ENCODE peak calls at places on chromosomes 2 and 18, in ten cellular contexts. Q is lower lobe of right lung, J is pons, P is M059J, S is ELR, O is AG20443, M is COLO829, B is psoas muscle, Y is astrocyte of the spinal cord, L is Caki2. A is an unnamed sample.
A peak's percentile ranks its signal among the peaks of the same experiment; 100 is the strongest.

GRCh38 chr2:239830066-239830717 is 194.9 kb downstream of the NDUFA10 start:
- DNase-seq in Q (no peak), J (no peak), P (peak; percentile 5), S (no peak), O (no peak), M (no peak), B (no peak), Y (no peak), L (no peak), A (no peak)

GRCh38 chr18:58965930-58966662 is 101.4 kb downstream of the ZNF532 start:
- DNase-seq in Q (no peak), J (no peak), P (no peak), S (no peak), O (no peak), M (no peak), B (no peak), Y (no peak), L (no peak), A (no peak)

GRCh38 chr2:98453531-98453930 is 8.9 kb downstream of the INPP4A start:
- DNase-seq in Q (no peak), J (no peak), P (no peak), S (no peak), O (no peak), M (no peak), B (no peak), Y (no peak), L (no peak), A (no peak)

GRCh38 chr2:182077451-182078142 is 91.9 kb downstream of the PPP1R1C start:
- DNase-seq in Q (no peak), J (peak; percentile 86), P (peak; percentile 95), S (peak; percentile 91), O (peak; percentile 61), M (peak; percentile 50), B (no peak), Y (peak; percentile 93), L (peak; percentile 43), A (no peak)

GRCh38 chr2:11554430-11554764 is 20.6 kb downstream of the GREB1 start:
- DNase-seq in Q (no peak), J (no peak), P (no peak), S (no peak), O (no peak), M (no peak), B (no peak), Y (no peak), L (no peak), A (peak; percentile 30)

GRCh38 chr2:18232731-18233438 is 327.6 kb downstream of the RDH14 start:
- DNase-seq in Q (no peak), J (no peak), P (peak; percentile 64), S (peak; percentile 61), O (no peak), M (no peak), B (no peak), Y (peak; percentile 32), L (no peak), A (no peak)

GRCh38 chr2:168212167-168212566 is 35.2 kb downstream of the STK39 start:
- DNase-seq in Q (no peak), J (no peak), P (no peak), S (no peak), O (no peak), M (no peak), B (no peak), Y (no peak), L (no peak), A (no peak)

GRCh38 chr2:226835420-226835795 is 446 bp upstream of the RHBDD1 start:
- DNase-seq in Q (no peak), J (no peak), P (no peak), S (no peak), O (no peak), M (no peak), B (peak; percentile 35), Y (no peak), L (no peak), A (peak; percentile 13)

GRCh38 chr2:64937341-64938230 is 51.6 kb upstream of the SLC1A4 start:
- DNase-seq in Q (peak; percentile 82), J (no peak), P (no peak), S (no peak), O (no peak), M (no peak), B (peak; percentile 32), Y (no peak), L (no peak), A (no peak)

GRCh38 chr2:31539505-31539904 is 41.2 kb downstream of the SRD5A2 start:
- DNase-seq in Q (no peak), J (no peak), P (no peak), S (no peak), O (no peak), M (no peak), B (no peak), Y (no peak), L (no peak), A (no peak)

GRCh38 chr2:127690696-127691095 is 10.6 kb upstream of the SFT2D3 start:
- DNase-seq in Q (no peak), J (no peak), P (no peak), S (no peak), O (no peak), M (no peak), B (no peak), Y (no peak), L (no peak), A (no peak)

GRCh38 chr2:9720352-9721093 is 89.7 kb upstream of the YWHAQ start:
- DNase-seq in Q (no peak), J (no peak), P (no peak), S (no peak), O (no peak), M (no peak), B (no peak), Y (no peak), L (no peak), A (no peak)

GRCh38 chr18:46562674-46563192 is 94.3 kb downstream of the LOXHD1 start:
- DNase-seq in Q (no peak), J (no peak), P (no peak), S (no peak), O (no peak), M (no peak), B (no peak), Y (no peak), L (no peak), A (no peak)

GRCh38 chr18:56315363-56315762 is 323.0 kb downstream of the TXNL1 start:
- DNase-seq in Q (no peak), J (no peak), P (peak; percentile 56), S (peak; percentile 9), O (peak; percentile 61), M (no peak), B (no peak), Y (peak; percentile 14), L (no peak), A (no peak)

GRCh38 chr2:26300234-26300641 is 45.7 kb upstream of the SELENOI start:
- DNase-seq in Q (no peak), J (peak; percentile 29), P (no peak), S (peak; percentile 12), O (no peak), M (peak; percentile 25), B (no peak), Y (peak; percentile 56), L (no peak), A (peak; percentile 23)

A was measured in T-helper 2 cell.